ENCODE peak calls at places on chromosomes 6 and 20, in six cellular contexts. D, V, O, T, Z and N are unnamed samples.

GRCh38 chr6:106608080-106608668 is 21.1 kb downstream of the RTN4IP1 start:
- DNase-seq in D (peak; percentile 71), V (no peak), O (peak; percentile 65), T (no peak), Z (no peak), N (no peak)

GRCh38 chr6:35602133-35602946 is 86.4 kb downstream of the FKBP5 start:
- DNase-seq in D (peak; percentile 73), V (no peak), O (peak; percentile 86), T (no peak), Z (no peak), N (peak; percentile 61)

GRCh38 chr20:527571-527886 is 16.1 kb downstream of the CSNK2A1 start:
- DNase-seq in D (no peak), V (no peak), O (no peak), T (no peak), Z (no peak), N (no peak)

GRCh38 chr6:64220776-64221175 is 585.2 kb downstream of the PHF3 start:
- DNase-seq in D (no peak), V (no peak), O (no peak), T (no peak), Z (no peak), N (no peak)

GRCh38 chr6:70345619-70346018 is 42.7 kb upstream of the COL9A1 start:
- DNase-seq in D (no peak), V (no peak), O (no peak), T (no peak), Z (no peak), N (no peak)

GRCh38 chr20:48633620-48634257 is 194.1 kb downstream of the PREX1 start:
- DNase-seq in D (no peak), V (no peak), O (no peak), T (no peak), Z (peak; percentile 9), N (no peak)

GRCh38 chr6:168992696-168993185 is 260.9 kb downstream of the THBS2 start:
- DNase-seq in D (no peak), V (no peak), O (no peak), T (no peak), Z (no peak), N (no peak)

GRCh38 chr20:53354314-53354713 is 239.3 kb downstream of the ZNF217 start:
- DNase-seq in D (no peak), V (no peak), O (no peak), T (no peak), Z (no peak), N (no peak)

GRCh38 chr6:107832146-107833056 is 8.3 kb upstream of the SCML4 start:
- DNase-seq in D (no peak), V (no peak), O (no peak), T (no peak), Z (no peak), N (no peak)

GRCh38 chr6:166678426-166678825 is 51.4 kb upstream of the RPS6KA2 start:
- DNase-seq in D (no peak), V (no peak), O (peak; percentile 39), T (no peak), Z (no peak), N (no peak)

GRCh38 chr6:17536586-17536985 is 63.5 kb upstream of the FAM8A1 start:
- DNase-seq in D (no peak), V (no peak), O (no peak), T (no peak), Z (no peak), N (no peak)

GRCh38 chr6:149233056-149233715 is 84.3 kb upstream of the TAB2 start:
- DNase-seq in D (peak; percentile 82), V (no peak), O (peak; percentile 76), T (no peak), Z (no peak), N (peak; percentile 55)

GRCh38 chr6:22236626-22237414 is 60.0 kb downstream of the PRL start:
- DNase-seq in D (no peak), V (no peak), O (peak; percentile 75), T (no peak), Z (no peak), N (peak; percentile 74)

GRCh38 chr6:163533443-163533842 is 118.9 kb downstream of the QKI start:
- DNase-seq in D (peak; percentile 61), V (no peak), O (peak; percentile 90), T (no peak), Z (no peak), N (peak; percentile 75)

GRCh38 chr6:6179858-6180257 is 140.6 kb downstream of the F13A1 start:
- DNase-seq in D (no peak), V (no peak), O (no peak), T (no peak), Z (no peak), N (no peak)